ENCODE peak calls at places on chromosomes 16 and 17, in five cellular contexts. H, N, P, Y and E are unnamed samples.

GRCh38 chr16:28283798-28284577 is 8.3 kb upstream of the SBK1 start:
- DNase-seq in H (no peak), N (no peak), P (no peak), Y (no peak), E (no peak)

GRCh38 chr16:14346278-14347142 is 275.4 kb downstream of the MRTFB start:
- DNase-seq in H (no peak), N (no peak), P (no peak), Y (no peak), E (no peak)

GRCh38 chr16:84444476-84444875 is 60.0 kb downstream of the MEAK7 start:
- DNase-seq in H (no peak), N (no peak), P (no peak), Y (peak), E (no peak)

GRCh38 chr17:73336613-73337400 is 25.0 kb upstream of the CDC42EP4 start:
- DNase-seq in H (no peak), N (no peak), P (no peak), Y (no peak), E (no peak)

GRCh38 chr16:26963109-26963508 is 103.6 kb upstream of the C16orf82 start:
- DNase-seq in H (no peak), N (no peak), P (peak), Y (no peak), E (no peak)

GRCh38 chr16:85924675-85925074 is 25.7 kb downstream of the IRF8 start:
- DNase-seq in H (no peak), N (no peak), P (no peak), Y (no peak), E (no peak)

GRCh38 chr17:76893623-76894358 is 25.6 kb downstream of the MGAT5B start:
- DNase-seq in H (no peak), N (no peak), P (no peak), Y (no peak), E (no peak)

GRCh38 chr16:15502041-15502725 is 67.8 kb downstream of the BMERB1 start:
- DNase-seq in H (no peak), N (no peak), P (no peak), Y (no peak), E (no peak)

DNA sequence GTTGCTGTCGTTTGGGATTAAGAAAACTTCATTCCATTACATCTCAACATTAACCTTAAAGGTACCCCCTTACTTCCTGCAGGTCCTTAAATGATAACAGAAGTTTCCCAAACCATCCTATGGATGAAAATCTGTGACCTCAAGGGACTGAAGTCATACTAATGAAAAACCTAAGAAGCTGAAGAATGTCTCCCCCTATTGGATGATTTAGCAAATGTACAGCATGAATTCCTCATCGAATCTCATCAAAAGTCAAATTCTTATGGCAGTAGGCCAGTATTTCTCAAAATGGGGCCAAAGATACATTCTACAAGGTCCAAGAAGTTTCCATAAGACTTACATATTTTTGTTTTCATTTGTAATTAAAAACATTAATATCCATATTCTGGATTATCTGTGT is 13.5 kb downstream of the SCO1 start:
- DNase-seq in H (no peak), N (no peak), P (no peak), Y (no peak), E (no peak)
- TF ChIP-seq CTCF in H (peak), N (peak), P (peak), Y (no peak), E (no peak)

GRCh38 chr16:68792465-68793324 is 50.6 kb upstream of the TANGO6 start:
- DNase-seq in H (no peak), N (no peak), P (no peak), Y (no peak), E (no peak)

GRCh38 chr16:68790130-68790761 is 53.1 kb upstream of the TANGO6 start:
- DNase-seq in H (no peak), N (no peak), P (no peak), Y (peak), E (peak)

GRCh38 chr16:68786685-68787418 is 49.8 kb downstream of the CDH1 start:
- DNase-seq in H (no peak), N (no peak), P (no peak), Y (peak), E (no peak)

GRCh38 chr16:68785715-68786114 is 48.6 kb downstream of the CDH1 start:
- DNase-seq in H (no peak), N (no peak), P (no peak), Y (no peak), E (no peak)

GRCh38 chr16:68790944-68791343 is 52.4 kb upstream of the TANGO6 start:
- DNase-seq in H (no peak), N (no peak), P (no peak), Y (no peak), E (no peak)
- H3K4me3 ChIP-seq in H (no peak), N (no peak), P (no peak), Y (no peak), E (no peak)

DNA sequence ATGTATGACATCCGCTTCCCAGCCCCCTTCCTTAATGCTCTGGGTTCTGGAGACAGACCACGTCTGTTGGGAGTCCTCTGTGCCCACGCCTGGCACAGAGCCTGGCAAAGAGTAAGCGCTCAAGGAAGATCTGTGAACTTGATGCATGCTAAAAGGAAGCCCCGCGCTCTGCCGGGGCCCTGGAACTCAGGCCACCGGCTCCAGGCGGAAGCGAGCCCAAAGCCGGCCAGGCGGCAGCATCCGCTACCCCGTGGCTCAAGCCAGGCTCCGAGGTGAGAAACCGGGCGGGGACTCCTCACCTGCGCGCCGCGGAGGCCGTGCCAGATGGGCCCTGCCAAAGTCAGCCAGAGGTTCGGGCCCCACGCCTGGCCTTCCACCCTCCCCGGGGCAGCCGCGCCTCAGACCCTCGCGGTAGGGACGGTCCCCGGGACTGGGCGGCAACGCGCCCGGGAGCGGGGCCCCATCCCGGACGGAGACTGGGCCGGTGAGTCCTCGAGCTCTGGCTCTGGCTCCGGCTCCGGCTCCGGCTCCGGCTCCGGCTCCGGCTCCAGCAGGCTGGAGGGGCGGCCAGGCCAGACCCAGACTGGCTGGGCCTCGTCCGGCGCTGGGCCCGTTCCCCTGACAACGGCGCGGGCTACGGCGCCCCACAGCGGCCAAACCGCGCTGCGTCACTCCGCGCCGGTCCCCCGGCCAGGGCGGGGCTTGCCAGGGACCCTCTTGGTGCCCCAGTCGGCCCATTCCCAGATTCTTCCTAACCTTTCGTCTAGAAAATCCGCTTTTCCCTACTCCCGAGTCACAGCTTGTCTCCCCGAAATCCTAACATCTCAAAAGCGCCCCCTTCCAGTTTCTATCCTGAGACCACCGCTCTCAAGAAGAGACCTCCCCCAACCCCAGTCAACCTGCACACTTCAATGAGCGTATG is at the start of gene ZDHHC1:
- DNase-seq in H (peak), N (peak), P (peak), Y (peak), E (peak)
- H3K27ac ChIP-seq in H (peak), N (peak), P (peak), Y (peak), E (peak)

DNA sequence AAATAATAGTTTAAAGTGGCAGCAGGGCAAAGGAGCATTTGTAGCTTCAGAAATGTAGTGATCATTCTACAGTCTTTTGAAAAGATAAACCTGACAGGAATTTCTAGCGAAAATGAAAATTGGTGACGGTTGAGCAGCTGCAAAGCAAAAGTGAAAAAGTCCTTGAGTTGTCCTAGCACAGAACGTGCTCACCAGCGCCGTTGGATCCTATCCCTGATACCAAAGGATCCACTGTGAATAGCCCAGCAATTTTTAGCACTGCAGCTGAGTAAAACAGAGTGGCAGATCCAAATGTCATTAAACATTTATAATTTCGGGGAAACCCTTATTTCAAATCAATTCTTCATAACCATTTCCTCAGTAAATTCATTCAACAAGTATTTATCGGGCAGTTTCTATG is 453.8 kb upstream of the HSBP1 start:
- DNase-seq in H (no peak), N (no peak), P (no peak), Y (no peak), E (no peak)
- TF ChIP-seq CTCF in H (no peak), N (no peak), P (no peak), Y (no peak), E (no peak)

GRCh38 chr17:58248955-58249269 is 10.5 kb downstream of the LPO start:
- DNase-seq in H (no peak), N (no peak), P (no peak), Y (no peak), E (no peak)
- H3K4me3 ChIP-seq in H (no peak), N (peak), P (no peak), Y (peak), E (no peak)

GRCh38 chr16:78183886-78184553 is 84.6 kb downstream of the WWOX start:
- DNase-seq in H (no peak), N (no peak), P (no peak), Y (no peak), E (no peak)
- H3K27ac ChIP-seq in H (no peak), N (no peak), P (no peak), Y (no peak), E (no peak)

GRCh38 chr16:87584975-87585374 is 17.3 kb upstream of the JPH3 start:
- DNase-seq in H (no peak), N (no peak), P (no peak), Y (no peak), E (no peak)
- TF ChIP-seq CTCF in H (no peak), N (no peak), P (no peak), Y (no peak), E (no peak)